ENCODE peak calls at places on chromosomes 13 and 19, in nine cellular contexts. Z is neuronal stem cell; W is ovary; Y is HL-60; C is AG04449; H is GM23248; O is CD8-positive, alpha-beta memory T cell; E is CD4-positive, CD25-positive, alpha-beta regulatory T cell; L is Peyer's patch. U is an unnamed sample.

GRCh38 chr19:33197591-33198000 is 3.5 kb downstream of the LRP3 start:
- DNase-seq in H (no peak), O (no peak), L (no peak), C (no peak), Z (no peak), W (no peak), E (no peak), Y (no peak), U (no peak)

GRCh38 chr13:50588736-50589135 is 254.8 kb downstream of the DLEU7 start:
- DNase-seq in C (no peak), E (no peak), W (no peak), Z (no peak), Y (no peak), H (peak; percentile 40), O (no peak), L (no peak), U (peak; percentile 27)

GRCh38 chr13:110648848-110649421 is 33.6 kb downstream of the NAXD start:
- DNase-seq in W (no peak), C (no peak), E (no peak), O (no peak), L (no peak), Y (no peak), Z (no peak), H (no peak), U (no peak)

GRCh38 chr13:109331898-109332297 is 454.5 kb downstream of the IRS2 start:
- DNase-seq in O (no peak), H (peak; percentile 60), L (no peak), W (no peak), Y (no peak), Z (no peak), E (no peak), C (peak; percentile 77), U (no peak)

GRCh38 chr19:18586311-18586710 is 2.3 kb upstream of the REX1BD start:
- DNase-seq in H (peak; percentile 26), W (no peak), Y (peak; percentile 51), Z (no peak), L (no peak), O (no peak), C (no peak), E (no peak), U (no peak)

GRCh38 chr13:52848455-52849190 is at the start of gene PCDH8:
- DNase-seq in Z (peak; percentile 79), W (no peak), O (no peak), L (no peak), C (no peak), Y (no peak), H (peak; percentile 6), E (no peak), U (no peak)

GRCh38 chr13:40064154-40064713 is 408.8 kb downstream of the COG6 start:
- DNase-seq in E (no peak), Z (no peak), O (no peak), H (peak; percentile 40), W (no peak), Y (no peak), C (no peak), L (no peak), U (no peak)

GRCh38 chr19:18401580-18402112 is 4.2 kb upstream of the LRRC25 start:
- DNase-seq in E (no peak), L (peak; percentile 89), O (no peak), H (peak; percentile 77), Z (no peak), Y (peak; percentile 98), C (no peak), W (no peak), U (peak; percentile 45)

GRCh38 chr19:41871573-41872383 is 5.3 kb upstream of the CD79A start:
- DNase-seq in C (no peak), Z (no peak), L (peak; percentile 93), H (no peak), W (no peak), E (peak; percentile 75), O (peak; percentile 79), Y (peak; percentile 96), U (peak; percentile 94)

GRCh38 chr13:20182231-20182846 is 10.4 kb downstream of the GJB2 start:
- DNase-seq in W (no peak), E (peak; percentile 72), H (peak; percentile 83), C (peak; percentile 36), Z (peak; percentile 74), L (peak; percentile 80), Y (peak; percentile 77), O (peak; percentile 53), U (peak; percentile 64)

GRCh38 chr13:47134939-47135489 is 238.2 kb upstream of the HTR2A start:
- DNase-seq in Y (no peak), C (no peak), Z (no peak), E (no peak), L (no peak), H (no peak), W (no peak), O (no peak), U (no peak)

GRCh38 chr19:28737021-28737525 is 475.9 kb downstream of the UQCRFS1 start:
- DNase-seq in H (peak; percentile 75), E (no peak), W (no peak), O (peak; percentile 3), Z (no peak), Y (no peak), L (no peak), C (peak; percentile 3), U (peak; percentile 33)

GRCh38 chr13:75258159-75258782 is 223.7 kb downstream of the TBC1D4 start:
- DNase-seq in Y (no peak), Z (peak; percentile 48), C (no peak), E (peak; percentile 19), H (peak; percentile 59), L (no peak), O (no peak), W (no peak), U (no peak)

GRCh38 chr13:39311619-39312018 is 273.4 kb downstream of the NHLRC3 start:
- DNase-seq in W (no peak), Z (no peak), Y (no peak), O (no peak), L (no peak), C (no peak), H (peak; percentile 3), E (no peak), U (no peak)

GRCh38 chr19:10288662-10289166 is 1.0 kb upstream of the ICAM5 start:
- DNase-seq in L (peak; percentile 69), E (no peak), O (no peak), W (no peak), Y (no peak), C (no peak), H (peak; percentile 80), Z (no peak), U (no peak)

GRCh38 chr13:36133950-36134349 is 2.8 kb upstream of the DCLK1 start:
- DNase-seq in L (no peak), Y (no peak), Z (no peak), C (no peak), E (no peak), W (no peak), H (no peak), O (no peak), U (no peak)

GRCh38 chr13:111629457-111629856 is 309.0 kb downstream of the TEX29 start:
- DNase-seq in Z (no peak), O (no peak), L (no peak), C (no peak), H (no peak), W (no peak), E (no peak), Y (no peak), U (no peak)

GRCh38 chr13:35771898-35772297 is 295.4 kb upstream of the MAB21L1 start:
- DNase-seq in Z (no peak), E (no peak), C (peak; percentile 98), O (no peak), L (no peak), W (no peak), Y (no peak), H (peak; percentile 82), U (no peak)

GRCh38 chr19:40279120-40279551 is 6.0 kb downstream of the AKT2 start:
- DNase-seq in Y (no peak), O (no peak), C (no peak), Z (no peak), E (no peak), L (no peak), H (peak; percentile 81), W (peak; percentile 88), U (no peak)

GRCh38 chr19:10815969-10816635 is 19.9 kb downstream of the TMED1 start:
- DNase-seq in Z (no peak), H (peak; percentile 87), L (no peak), C (no peak), E (no peak), Y (no peak), O (no peak), W (no peak), U (no peak)

GRCh38 chr13:54841682-54842081 is 1813.1 kb downstream of the OLFM4 start:
- DNase-seq in C (no peak), W (no peak), Z (no peak), H (no peak), O (no peak), Y (peak; percentile 25), L (no peak), E (no peak), U (no peak)

GRCh38 chr13:102800145-102801041 is 1.5 kb downstream of the BIVM start:
- DNase-seq in Z (peak; percentile 71), C (no peak), L (peak; percentile 92), E (peak; percentile 77), O (peak; percentile 80), Y (peak; percentile 90), H (peak; percentile 89), W (peak; percentile 72), U (peak; percentile 84)

GRCh38 chr13:26934096-26934495 is 173.5 kb upstream of the GPR12 start:
- DNase-seq in O (no peak), L (no peak), Z (no peak), E (no peak), Y (no peak), C (no peak), W (no peak), H (no peak), U (no peak)
- H3K4me3 ChIP-seq in O (no peak overlapping the region), L (no peak overlapping the region), Z (no peak overlapping the region), E (no peak overlapping the region), Y (no peak overlapping the region), C (no peak overlapping the region), W (no peak overlapping the region), H (no peak overlapping the region), U (no peak overlapping the region)

GRCh38 chr19:35938282-35939224 is 2.4 kb downstream of the LRFN3 start:
- DNase-seq in H (no peak), O (no peak), E (no peak), Y (no peak), L (no peak), Z (no peak), W (no peak), C (no peak), U (no peak)
- H3K4me3 ChIP-seq in H (peak overlapping the region; percentile 89), O (peak overlapping the region; percentile 71), E (peak overlapping the region; percentile 68), Y (no peak overlapping the region), L (no peak overlapping the region), Z (no peak overlapping the region), W (no peak overlapping the region), C (peak overlapping the region; percentile 61), U (no peak overlapping the region)

GRCh38 chr13:85137516-85137915 is 661.7 kb downstream of the SLITRK6 start:
- DNase-seq in E (no peak), Z (no peak), H (no peak), C (no peak), Y (no peak), L (no peak), O (no peak), W (no peak), U (no peak)
- H3K4me3 ChIP-seq in E (no peak overlapping the region), Z (no peak overlapping the region), H (no peak overlapping the region), C (no peak overlapping the region), Y (no peak overlapping the region), L (no peak overlapping the region), O (no peak overlapping the region), W (no peak overlapping the region), U (no peak overlapping the region)

GRCh38 chr19:4375164-4375619 is 25.2 kb downstream of the SH3GL1 start:
- DNase-seq in O (no peak), Y (no peak), W (peak; percentile 29), C (no peak), H (no peak), L (peak; percentile 85), E (no peak), Z (no peak), U (no peak)
- H3K4me3 ChIP-seq in O (no peak overlapping the region), Y (no peak overlapping the region), W (no peak overlapping the region), C (no peak overlapping the region), H (peak overlapping the region; percentile 6), L (peak overlapping the region; percentile 17), E (no peak overlapping the region), Z (no peak overlapping the region), U (no peak overlapping the region)

U was measured in DND-41.